ENCODE peak calls at places on chromosome 18, in four cellular contexts. K is choroid plexus epithelial cell, L is AG09309, J is GM12864. G is an unnamed sample.

GRCh38 chr18:34848156-34848555 is 138.1 kb downstream of the DTNA start:
- DNase-seq in K (no peak), L (no peak), J (no peak), G (no peak)

GRCh38 chr18:23890589-23890988 is 124.0 kb upstream of the TTC39C start:
- DNase-seq in K (peak; percentile 27), L (peak; percentile 32), J (no peak), G (no peak)

GRCh38 chr18:71293322-71293721 is 1004.5 kb downstream of the SOCS6 start:
- DNase-seq in K (peak; percentile 10), L (no peak), J (no peak), G (no peak)

GRCh38 chr18:49878996-49879585 is 65.8 kb upstream of the ACAA2 start:
- DNase-seq in K (peak; percentile 9), L (no peak), J (no peak), G (no peak)

GRCh38 chr18:49849331-49850217 is 36.2 kb upstream of the ACAA2 start:
- DNase-seq in K (peak; percentile 94), L (peak; percentile 42), J (no peak), G (peak; percentile 92)

GRCh38 chr18:31609886-31610646 is 18.4 kb downstream of the TTR start:
- DNase-seq in K (no peak), L (no peak), J (no peak), G (peak; percentile 16)

GRCh38 chr18:79962835-79963657 is 1.4 kb upstream of the HSBP1L1 start:
- DNase-seq in K (no peak), L (no peak), J (peak; percentile 70), G (no peak)

GRCh38 chr18:48846423-48846932 is 104.3 kb downstream of the SMAD7 start:
- DNase-seq in K (no peak), L (no peak), J (no peak), G (no peak)

GRCh38 chr18:43789234-43790000 is 512.1 kb upstream of the SYT4 start:
- DNase-seq in K (peak; percentile 62), L (no peak), J (no peak), G (peak; percentile 41)

GRCh38 chr18:48238206-48238605 is 171.0 kb downstream of the ZBTB7C start:
- DNase-seq in K (peak; percentile 69), L (no peak), J (no peak), G (no peak)

GRCh38 chr18:10090668-10091067 is 176.9 kb downstream of the VAPA start:
- DNase-seq in K (no peak), L (no peak), J (no peak), G (no peak)

GRCh38 chr18:60060578-60060977 is 160.8 kb downstream of the PMAIP1 start:
- DNase-seq in K (no peak), L (no peak), J (no peak), G (no peak)

GRCh38 chr18:61833387-61833786 is 59.4 kb downstream of the RNF152 start:
- DNase-seq in K (peak; percentile 89), L (peak; percentile 24), J (no peak), G (peak; percentile 89)

GRCh38 chr18:68992719-68993482 is 195.0 kb downstream of the CCDC102B start:
- DNase-seq in K (no peak), L (no peak), J (no peak), G (no peak)

GRCh38 chr18:33666915-33667314 is 88.9 kb downstream of the ASXL3 start:
- DNase-seq in K (no peak), L (no peak), J (no peak), G (no peak)

G was measured in mesenchymal stem cell.